ENCODE peak calls at places on chromosomes 5 and 9, in ten cellular contexts. K is effector memory CD4-positive, alpha-beta T cell; Q is ovary; F is OCI-LY7; M is colonic mucosa; P is hepatocyte; L is upper lobe of right lung; D is Peyer's patch; Z is CD4-positive, CD25-positive, alpha-beta regulatory T cell; H is PC-3. X is an unnamed sample. For H3K4me1, the result is how much of the 10 kb centered on the place peaks cover.

GRCh38 chr9:20479419-20480155 is 142.7 kb downstream of the MLLT3 start:
- DNase-seq in K (no peak), D (no peak), F (no peak), Q (no peak), M (no peak), L (no peak), Z (no peak), H (no peak), P (no peak), X (no peak)

GRCh38 chr9:83979812-83980394 is at the start of gene HNRNPK:
- DNase-seq in F (peak), K (peak), L (peak), M (peak), P (peak), H (peak), D (peak), Z (peak), Q (peak), X (peak)

GRCh38 chr5:79436224-79436623 is 77.7 kb downstream of the HOMER1 start:
- DNase-seq in L (no peak), H (no peak), D (no peak), K (no peak), M (no peak), P (peak), Q (no peak), F (no peak), Z (no peak), X (no peak)

GRCh38 chr5:69035665-69036064 is 58.1 kb upstream of the SLC30A5 start:
- DNase-seq in D (no peak), P (no peak), K (no peak), H (no peak), L (no peak), Z (no peak), Q (no peak), F (no peak), M (no peak), X (no peak)

GRCh38 chr5:143471666-143472411 is 68.4 kb upstream of the NR3C1 start:
- DNase-seq in Z (no peak), M (no peak), Q (no peak), K (no peak), L (no peak), F (no peak), D (no peak), H (no peak), P (peak), X (no peak)

GRCh38 chr9:101119206-101119819 is 90.8 kb downstream of the PLPPR1 start:
- DNase-seq in Z (no peak), L (peak), Q (no peak), P (peak), K (no peak), D (peak), H (peak), F (peak), M (peak), X (peak)

GRCh38 chr9:6330958-6331634 is 2.9 kb downstream of the TPD52L3 start:
- DNase-seq in M (no peak), D (no peak), L (no peak), Z (no peak), F (no peak), H (no peak), Q (no peak), K (no peak), P (no peak), X (no peak)

GRCh38 chr9:114098021-114098659 is 952 bp downstream of the KIF12 start:
- DNase-seq in D (peak), H (peak), M (peak), P (peak), L (peak), K (no peak), Z (no peak), Q (no peak), F (no peak), X (no peak)

GRCh38 chr5:126016256-126016655 is 407.0 kb upstream of the GRAMD2B start:
- DNase-seq in Q (peak), D (no peak), L (no peak), F (no peak), Z (no peak), P (no peak), M (no peak), H (no peak), K (no peak), X (peak)

GRCh38 chr9:97954550-97954989 is 16.6 kb upstream of the HEMGN start:
- DNase-seq in M (peak), Q (no peak), K (peak), Z (peak), D (peak), L (no peak), H (peak), P (peak), F (peak), X (no peak)

GRCh38 chr5:35461530-35461929 is 156.1 kb upstream of the SPEF2 start:
- DNase-seq in F (no peak), D (no peak), K (no peak), H (no peak), Z (no peak), Q (no peak), L (no peak), P (no peak), M (no peak), X (no peak)

GRCh38 chr9:4243113-4243512 is 56.8 kb downstream of the GLIS3 start:
- DNase-seq in L (no peak), Q (no peak), Z (no peak), F (no peak), P (no peak), H (no peak), K (no peak), D (no peak), M (no peak), X (no peak)

GRCh38 chr9:130667117-130667430 is 2.7 kb downstream of the PRDM12 start:
- DNase-seq in Q (no peak), M (no peak), H (peak), L (no peak), Z (no peak), K (no peak), P (no peak), D (no peak), F (no peak), X (no peak)

GRCh38 chr9:114432323-114433067 is 44.7 kb upstream of the AKNA start:
- DNase-seq in K (no peak), D (no peak), H (no peak), M (no peak), L (no peak), F (no peak), P (no peak), Q (no peak), Z (no peak), X (no peak)

GRCh38 chr5:171337207-171337562 is 28.1 kb downstream of the TLX3 start:
- DNase-seq in Q (no peak), P (no peak), M (no peak), F (no peak), Z (no peak), D (no peak), K (no peak), H (peak), L (no peak), X (no peak)
- H3K4me3 ChIP-seq in Q (no peak), P (no peak), M (peak), F (no peak), Z (no peak), D (no peak), K (peak), H (peak), L (peak), X (peak)

DNA sequence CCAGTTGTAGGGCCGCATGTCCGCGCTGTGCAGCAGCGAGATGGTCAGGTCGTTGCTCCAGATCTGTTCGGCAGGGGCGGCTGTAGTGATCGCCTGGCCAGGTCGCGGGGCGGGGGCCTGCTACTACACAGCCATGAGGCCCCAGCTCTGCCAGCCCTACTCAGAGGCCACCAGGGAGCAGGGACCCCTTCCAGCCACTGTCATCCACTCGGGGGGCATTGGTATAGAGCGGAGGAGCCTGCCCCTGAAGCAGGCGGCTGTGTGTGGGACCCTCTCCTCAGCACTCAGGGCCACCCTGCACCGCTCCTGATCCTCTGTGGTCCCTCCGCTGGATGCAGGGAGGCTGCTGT is 1.7 kb downstream of the FBXW5 start:
- DNase-seq in Q (peak), Z (no peak), K (no peak), F (no peak), H (no peak), P (no peak), M (no peak), L (no peak), D (no peak), X (no peak)
- H3K27ac ChIP-seq in Q (no peak), Z (no peak), K (peak), F (no peak), H (no peak), P (no peak), M (no peak), L (no peak), D (no peak), X (peak)

GRCh38 chr5:139687656-139688055 is 39.5 kb downstream of the CXXC5 start:
- DNase-seq in Z (no peak), Q (no peak), M (no peak), L (no peak), H (no peak), F (no peak), D (no peak), P (no peak), K (no peak), X (no peak)

GRCh38 chr5:139686919-139687421 is 38.8 kb downstream of the CXXC5 start:
- DNase-seq in F (no peak), D (no peak), K (no peak), P (no peak), Q (no peak), H (no peak), Z (no peak), M (no peak), L (no peak), X (no peak)

GRCh38 chr5:139689631-139690384 is 41.7 kb downstream of the CXXC5 start:
- DNase-seq in Q (no peak), P (peak), M (peak), H (peak), Z (no peak), D (no peak), L (no peak), F (peak), K (no peak), X (no peak)

GRCh38 chr5:139688712-139689413 is 40.7 kb downstream of the CXXC5 start:
- DNase-seq in Q (no peak), D (no peak), K (no peak), Z (no peak), H (no peak), M (no peak), F (peak), L (no peak), P (no peak), X (no peak)

GRCh38 chr5:139688088-139688702 is 40.0 kb downstream of the CXXC5 start:
- DNase-seq in Q (no peak), P (no peak), H (no peak), Z (no peak), M (no peak), D (no peak), F (peak), L (no peak), K (no peak), X (no peak)
- H3K4me1 ChIP-seq in Q (under half), P (under half), H (under half), Z (under half), M (under half), D (under half), F (half or more), L (under half), K (under half), X (half or more)

DNA sequence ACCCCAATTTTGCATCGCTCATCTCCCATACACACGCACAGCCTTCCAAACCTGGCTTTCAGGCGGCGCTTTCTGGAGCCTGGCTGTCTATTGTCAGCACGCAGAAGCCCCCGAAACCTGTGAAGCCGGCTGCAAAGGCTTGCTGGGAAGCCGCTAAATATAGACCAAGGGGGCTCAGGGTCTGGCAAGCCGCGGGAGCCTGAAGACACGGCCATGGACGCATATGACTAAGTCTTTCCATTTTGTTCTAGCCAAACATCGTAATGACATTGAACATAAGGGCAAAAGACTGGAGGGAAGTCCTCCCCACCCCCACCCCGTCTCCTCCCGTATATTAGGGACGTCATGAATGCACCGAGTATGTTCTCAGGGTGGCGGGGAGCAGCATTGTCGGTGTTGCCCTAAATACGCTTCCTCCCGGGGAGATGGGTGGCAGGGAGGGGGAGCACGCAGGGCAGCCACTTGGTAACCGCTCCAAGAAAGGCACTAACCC is 1.1 kb downstream of the CTNND2 start:
- DNase-seq in Q (no peak), D (no peak), P (peak), F (no peak), L (no peak), Z (no peak), M (no peak), K (no peak), H (no peak), X (no peak)
- H3K4me3 ChIP-seq in Q (no peak), D (peak), P (peak), F (no peak), L (peak), Z (no peak), M (no peak), K (no peak), H (peak), X (no peak)

GRCh38 chr5:8700222-8700621 is 831.3 kb downstream of the MTRR start:
- DNase-seq in D (peak), M (no peak), Z (no peak), K (no peak), H (no peak), F (no peak), L (no peak), P (no peak), Q (no peak), X (no peak)

GRCh38 chr5:8691221-8691620 is 822.3 kb downstream of the MTRR start:
- DNase-seq in H (no peak), K (no peak), L (no peak), Z (no peak), F (no peak), P (no peak), D (no peak), Q (no peak), M (no peak), X (no peak)

GRCh38 chr5:8700691-8701090 is 831.7 kb downstream of the MTRR start:
- DNase-seq in D (no peak), P (no peak), H (no peak), Q (no peak), F (no peak), K (no peak), L (no peak), Z (no peak), M (no peak), X (no peak)

GRCh38 chr5:8693341-8693844 is 824.4 kb downstream of the MTRR start:
- DNase-seq in P (no peak), M (no peak), L (no peak), Z (no peak), D (no peak), Q (no peak), H (no peak), F (no peak), K (no peak), X (no peak)

GRCh38 chr5:8695902-8696301 is 827.0 kb downstream of the MTRR start:
- DNase-seq in K (no peak), F (no peak), L (no peak), D (no peak), Q (no peak), Z (no peak), H (no peak), M (no peak), P (no peak), X (no peak)
- H3K27ac ChIP-seq in K (no peak), F (no peak), L (no peak), D (no peak), Q (no peak), Z (no peak), H (no peak), M (no peak), P (no peak), X (no peak)

X was measured in psoas muscle.